ENCODE peak calls at places on chromosomes 6 and 20, in eight cellular contexts. R is transverse colon, P is ovary, W is left ventricle myocardium inferior, L is brain microvascular endothelial cell, Z is Peyer's patch, G is body of pancreas, O is GM23248. K is an unnamed sample.

GRCh38 chr6:145225500-145225899 is 509.8 kb downstream of the EPM2A start:
- DNase-seq in R (no peak), P (no peak), W (no peak), L (no peak), Z (no peak), G (no peak), O (no peak), K (no peak)

GRCh38 chr6:51352506-51353029 is 533.9 kb downstream of the TFAP2B start:
- DNase-seq in R (no peak), P (no peak), W (no peak), L (no peak), Z (no peak), G (no peak), O (no peak), K (no peak)

GRCh38 chr6:170231496-170232185 is 59.2 kb downstream of the DLL1 start:
- DNase-seq in R (no peak), P (no peak), W (peak), L (no peak), Z (no peak), G (no peak), O (no peak), K (no peak)

GRCh38 chr20:62765021-62765420 is 31.3 kb upstream of the MRGBP start:
- DNase-seq in R (no peak), P (no peak), W (no peak), L (no peak), Z (no peak), G (no peak), O (no peak), K (no peak)

GRCh38 chr20:49320460-49320859 is 42.6 kb upstream of the ZNFX1 start:
- DNase-seq in R (no peak), P (no peak), W (no peak), L (peak), Z (no peak), G (no peak), O (peak), K (no peak)

GRCh38 chr20:408843-409696 is 971 bp downstream of the RBCK1 start:
- DNase-seq in R (no peak), P (no peak), W (no peak), L (no peak), Z (peak), G (no peak), O (peak), K (no peak)

GRCh38 chr6:37171141-37171969 is 1.4 kb downstream of the PIM1 start:
- DNase-seq in R (peak), P (peak), W (peak), L (peak), Z (peak), G (peak), O (peak), K (peak)

GRCh38 chr20:16459019-16459700 is 114.1 kb downstream of the KIF16B start:
- DNase-seq in R (no peak), P (peak), W (no peak), L (peak), Z (no peak), G (no peak), O (peak), K (no peak)

GRCh38 chr6:42131531-42131930 is 10.9 kb downstream of the C6orf132 start:
- DNase-seq in R (no peak), P (no peak), W (no peak), L (peak), Z (no peak), G (no peak), O (peak), K (no peak)

GRCh38 chr6:101001012-101001411 is 119.9 kb upstream of the ASCC3 start:
- DNase-seq in R (no peak), P (no peak), W (no peak), L (no peak), Z (no peak), G (no peak), O (no peak), K (no peak)

GRCh38 chr6:85428486-85428885 is 21.4 kb upstream of the NT5E start:
- DNase-seq in R (no peak), P (no peak), W (no peak), L (no peak), Z (no peak), G (no peak), O (no peak), K (no peak)

GRCh38 chr6:118377711-118378414 is 170.2 kb upstream of the PLN start:
- DNase-seq in R (no peak), P (no peak), W (peak), L (no peak), Z (no peak), G (no peak), O (no peak), K (peak)

GRCh38 chr6:19470333-19470732 is 366.8 kb upstream of the ID4 start:
- DNase-seq in R (no peak), P (no peak), W (no peak), L (no peak), Z (no peak), G (no peak), O (no peak), K (no peak)

GRCh38 chr6:36334343-36334742 is 2.3 kb downstream of the BNIP5 start:
- DNase-seq in R (peak), P (no peak), W (no peak), L (no peak), Z (no peak), G (no peak), O (no peak), K (no peak)

GRCh38 chr6:5361371-5361770 is 100.1 kb downstream of the FARS2 start:
- DNase-seq in R (no peak), P (no peak), W (no peak), L (no peak), Z (no peak), G (no peak), O (peak), K (no peak)

GRCh38 chr6:93828553-93828952 is 409.2 kb upstream of the EPHA7 start:
- DNase-seq in R (no peak), P (no peak), W (no peak), L (no peak), Z (no peak), G (no peak), O (no peak), K (no peak)

GRCh38 chr6:144331610-144332009 is 46.5 kb downstream of the UTRN start:
- DNase-seq in R (no peak), P (no peak), W (no peak), L (peak), Z (no peak), G (no peak), O (peak), K (no peak)

GRCh38 chr20:34473262-34473883 is 42.8 kb upstream of the DYNLRB1 start:
- DNase-seq in R (peak), P (peak), W (peak), L (peak), Z (peak), G (no peak), O (peak), K (no peak)

GRCh38 chr6:170393807-170394399 is 87.3 kb downstream of the FAM120B start:
- DNase-seq in R (no peak), P (no peak), W (no peak), L (no peak), Z (no peak), G (no peak), O (peak), K (no peak)

GRCh38 chr6:6230286-6230685 is 90.2 kb downstream of the F13A1 start:
- DNase-seq in R (peak), P (no peak), W (no peak), L (no peak), Z (peak), G (no peak), O (no peak), K (no peak)

GRCh38 chr20:6668546-6668945 is 98.9 kb upstream of the BMP2 start:
- DNase-seq in R (no peak), P (no peak), W (no peak), L (no peak), Z (no peak), G (no peak), O (no peak), K (no peak)

DNA sequence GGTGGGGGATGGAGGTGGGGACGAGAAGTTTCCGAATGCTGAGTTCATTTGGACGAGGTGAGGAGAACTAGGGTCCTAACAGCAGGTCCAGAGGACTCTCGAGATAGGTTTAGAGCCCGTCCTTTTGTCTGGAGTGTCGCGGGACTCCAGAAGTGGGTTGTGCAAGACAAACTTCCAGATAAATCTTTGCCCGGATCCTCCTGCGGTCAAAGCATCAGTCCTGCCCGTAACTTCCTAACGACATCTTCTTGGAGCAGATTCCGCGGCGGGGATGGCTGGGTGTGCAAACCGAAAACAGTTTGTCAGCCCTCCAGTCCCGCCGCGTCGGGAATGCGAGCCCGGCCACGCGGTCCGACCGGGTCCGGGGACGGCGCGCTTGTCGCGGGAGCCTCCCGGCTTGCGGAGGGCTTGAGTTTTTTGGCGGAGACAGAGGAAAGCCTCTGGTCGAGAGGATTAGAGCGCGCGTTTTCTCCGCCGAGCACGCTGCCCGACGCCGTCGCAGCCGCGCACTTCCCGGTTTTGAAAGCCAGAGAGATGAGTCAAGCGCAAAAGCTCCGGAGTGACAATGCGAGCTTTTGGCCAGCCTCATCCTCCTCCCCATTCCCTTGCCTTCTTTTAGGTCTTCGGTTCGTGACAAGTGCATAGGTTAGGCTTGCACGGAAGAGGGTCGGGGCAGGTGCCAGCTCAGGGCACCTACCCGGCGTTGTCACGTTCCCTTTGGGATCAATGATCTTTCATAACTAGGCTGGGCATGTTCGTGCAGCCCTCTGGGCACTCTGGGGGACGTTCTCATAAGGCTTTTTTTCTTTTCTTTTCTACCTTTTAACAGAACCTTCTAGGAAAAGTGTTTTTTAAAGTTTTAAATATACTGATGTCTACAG is 91.4 kb upstream of the PRDM1 start:
- DNase-seq in R (peak), P (peak), W (peak), L (peak), Z (peak), G (peak), O (peak), K (peak)
- H3K27ac ChIP-seq in R (peak), P (peak), W (peak), L (no peak), Z (peak), G (peak), O (peak), K (peak)

GRCh38 chr6:81790034-81790433 is 37.6 kb upstream of the TENT5A start:
- DNase-seq in R (no peak), P (no peak), W (no peak), L (no peak), Z (no peak), G (no peak), O (no peak), K (no peak)
- H3K27ac ChIP-seq in R (no peak), P (no peak), W (no peak), L (no peak), Z (no peak), G (no peak), O (no peak), K (no peak)

DNA sequence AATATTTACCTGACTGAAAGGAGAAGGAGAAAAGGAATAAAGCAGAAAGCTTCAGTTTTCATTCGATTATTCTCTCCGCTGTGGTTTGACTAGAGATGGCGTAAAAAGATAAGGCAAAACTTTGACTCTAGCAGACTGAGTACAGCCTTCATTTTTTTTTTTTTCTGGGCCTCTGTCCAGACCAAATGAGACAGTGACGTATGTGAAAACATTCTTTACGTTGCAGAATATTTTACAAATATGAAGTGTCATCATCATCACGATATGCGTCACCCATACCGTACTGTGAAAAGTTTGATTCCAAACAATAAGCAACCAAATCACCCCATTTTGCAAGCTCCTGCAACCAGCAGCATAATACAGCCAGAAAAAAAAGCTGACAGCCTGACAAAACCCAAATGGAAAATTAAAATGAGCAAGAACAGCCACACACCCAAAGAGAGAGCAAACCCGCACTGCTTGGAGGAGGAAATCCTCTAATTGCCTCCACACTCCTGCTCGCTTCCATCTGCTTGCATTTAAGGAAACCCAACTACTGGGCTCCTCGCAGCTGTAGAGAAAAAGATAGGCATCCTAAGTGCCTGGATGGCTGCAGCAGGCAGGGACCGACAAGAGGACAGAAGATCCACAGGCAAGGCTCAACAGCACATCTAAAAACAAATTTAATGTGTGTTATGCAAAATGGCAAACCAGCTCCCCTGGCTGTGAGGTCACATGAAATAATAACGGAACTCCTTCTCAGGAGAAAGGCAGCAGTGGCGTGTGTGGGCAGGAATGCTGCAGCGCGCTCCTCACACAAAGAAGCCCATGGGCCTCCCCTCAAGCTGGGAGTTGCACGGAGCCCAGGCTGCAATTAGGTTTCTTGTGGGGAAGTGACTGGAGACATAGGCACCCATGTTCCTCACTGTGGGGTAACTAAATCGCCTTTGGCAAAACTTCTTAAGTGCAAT is 113.1 kb downstream of the FYN start:
- DNase-seq in R (no peak), P (no peak), W (no peak), L (peak), Z (no peak), G (no peak), O (peak), K (no peak)
- H3K27ac ChIP-seq in R (peak), P (no peak), W (peak), L (peak), Z (peak), G (peak), O (peak), K (peak)

GRCh38 chr20:54014301-54014914 is 56.0 kb downstream of the BCAS1 start:
- DNase-seq in R (no peak), P (no peak), W (no peak), L (no peak), Z (no peak), G (no peak), O (peak), K (no peak)
- H3K27ac ChIP-seq in R (no peak), P (peak), W (no peak), L (no peak), Z (no peak), G (no peak), O (peak), K (no peak)

DNA sequence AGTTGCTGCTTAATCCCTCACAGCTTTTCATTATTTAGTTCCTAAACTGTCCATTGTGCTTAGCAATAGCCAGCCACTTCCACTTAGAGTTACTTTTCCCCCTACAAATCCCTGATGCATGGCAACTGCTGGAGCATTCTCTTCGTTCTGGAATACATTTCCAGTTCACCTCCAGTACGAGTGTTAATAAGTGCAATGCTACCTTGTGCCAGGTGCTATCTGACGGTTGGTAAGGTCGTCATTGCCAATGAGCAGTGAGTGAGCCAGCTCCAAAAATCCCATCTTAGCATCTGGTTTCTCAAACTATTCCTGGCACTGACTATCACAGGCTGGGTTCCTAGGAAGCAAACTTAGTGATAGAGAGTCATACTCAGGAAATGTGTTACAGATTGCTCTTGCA is 114.1 kb upstream of the ADGRF1 start:
- DNase-seq in R (no peak), P (no peak), W (no peak), L (no peak), Z (no peak), G (no peak), O (no peak), K (no peak)
- H3K27ac ChIP-seq in R (no peak), P (no peak), W (no peak), L (no peak), Z (no peak), G (no peak), O (no peak), K (no peak)

DNA sequence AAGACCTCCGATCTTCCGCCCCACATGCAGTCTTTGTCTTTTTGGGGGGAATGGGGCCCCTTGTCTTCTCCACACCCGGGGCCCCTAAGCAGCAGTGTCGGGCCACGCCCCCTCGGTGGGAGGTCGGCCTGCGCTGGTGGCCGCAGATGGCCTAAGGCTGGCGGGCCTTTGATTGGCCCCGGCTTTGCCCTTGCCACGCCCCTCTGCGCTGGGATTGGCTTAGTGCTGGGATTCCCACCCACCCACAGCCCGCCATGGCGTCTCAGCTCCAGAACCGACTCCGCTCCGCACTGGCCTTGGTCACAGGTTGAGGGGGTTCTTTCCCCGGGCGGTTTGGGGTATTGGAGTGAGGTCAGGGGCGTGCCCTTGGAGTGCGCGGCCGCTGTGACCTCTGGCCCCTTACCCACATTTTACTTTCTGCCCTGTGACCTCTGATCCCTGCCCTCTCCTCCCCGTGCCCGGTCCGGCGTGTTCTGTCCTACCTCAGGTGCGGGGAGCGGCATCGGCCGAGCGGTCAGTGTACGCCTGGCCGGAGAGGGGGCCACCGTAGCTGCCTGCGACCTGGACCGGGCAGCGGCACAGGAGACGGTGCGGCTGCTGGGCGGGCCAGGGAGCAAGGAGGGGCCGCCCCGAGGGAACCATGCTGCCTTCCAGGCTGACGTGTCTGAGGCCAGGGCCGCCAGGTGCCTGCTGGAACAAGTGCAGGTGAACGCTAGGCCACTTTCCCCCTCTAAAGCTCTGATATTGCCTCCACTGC is at the start of gene HSD17B8:
- DNase-seq in R (peak), P (peak), W (peak), L (peak), Z (peak), G (peak), O (peak), K (peak)
- H3K27ac ChIP-seq in R (peak), P (no peak), W (peak), L (peak), Z (peak), G (peak), O (peak), K (peak)

K was measured in lung.